ENCODE peak calls at places on chromosomes 1 and 21, in six cellular contexts. K is astrocyte of the spinal cord, D is fibroblast of lung, O is AG04450, T is left ventricle myocardium inferior, R is AG10803. I is an unnamed sample.

GRCh38 chr1:107132780-107133179 is 8.1 kb upstream of the NTNG1 start:
- DNase-seq in K (no peak), D (no peak), O (no peak), T (no peak), R (no peak), I (no peak)

GRCh38 chr1:41730806-41731205 is 187.9 kb downstream of the HIVEP3 start:
- DNase-seq in K (no peak), D (no peak), O (no peak), T (no peak), R (no peak), I (no peak)

GRCh38 chr21:37639756-37640155 is 273.2 kb downstream of the DYRK1A start:
- DNase-seq in K (no peak), D (no peak), O (no peak), T (no peak), R (no peak), I (no peak)

GRCh38 chr21:43608225-43608624 is 51.1 kb downstream of the HSF2BP start:
- DNase-seq in K (peak; percentile 91), D (peak; percentile 92), O (no peak), T (no peak), R (peak; percentile 65), I (peak; percentile 85)

GRCh38 chr1:199875856-199876255 is 151.7 kb upstream of the NR5A2 start:
- DNase-seq in K (no peak), D (no peak), O (no peak), T (no peak), R (no peak), I (no peak)

GRCh38 chr1:106022312-106022902 is 1034.1 kb upstream of the PRMT6 start:
- DNase-seq in K (peak; percentile 24), D (peak; percentile 1), O (no peak), T (no peak), R (peak; percentile 0), I (no peak)

GRCh38 chr1:32071758-32072621 is 749 bp upstream of the TMEM39B start:
- DNase-seq in K (peak; percentile 68), D (peak; percentile 70), O (peak; percentile 36), T (no peak), R (peak; percentile 49), I (no peak)

GRCh38 chr1:38075191-38075590 is 28.6 kb upstream of the POU3F1 start:
- DNase-seq in K (no peak), D (no peak), O (no peak), T (no peak), R (no peak), I (no peak)

GRCh38 chr1:173268786-173269277 is 61.7 kb upstream of the TNFSF4 start:
- DNase-seq in K (no peak), D (peak; percentile 58), O (no peak), T (no peak), R (no peak), I (no peak)

GRCh38 chr21:25313891-25314646 is 293.2 kb downstream of the MRPL39 start:
- DNase-seq in K (peak; percentile 60), D (peak; percentile 42), O (peak; percentile 20), T (no peak), R (peak; percentile 50), I (no peak)

GRCh38 chr21:42567181-42567560 is 53.5 kb downstream of the SLC37A1 start:
- DNase-seq in K (no peak), D (no peak), O (no peak), T (no peak), R (no peak), I (no peak)

GRCh38 chr1:206685256-206685748 is 597 bp downstream of the MAPKAPK2 start:
- DNase-seq in K (peak; percentile 34), D (no peak), O (no peak), T (no peak), R (no peak), I (no peak)

GRCh38 chr1:93817819-93818569 is 61.0 kb downstream of the DNTTIP2 start:
- DNase-seq in K (no peak), D (no peak), O (no peak), T (no peak), R (no peak), I (no peak)

GRCh38 chr1:206717237-206717989 is 32.7 kb downstream of the MAPKAPK2 start:
- DNase-seq in K (no peak), D (no peak), O (no peak), T (no peak), R (no peak), I (no peak)

GRCh38 chr1:25758466-25759070 is 41.4 kb upstream of the SELENON start:
- DNase-seq in K (no peak), D (no peak), O (no peak), T (no peak), R (no peak), I (no peak)

GRCh38 chr21:29095203-29095602 is 21.8 kb upstream of the CCT8 start:
- DNase-seq in K (no peak), D (no peak), O (no peak), T (no peak), R (no peak), I (no peak)

GRCh38 chr1:168035345-168035744 is 98.5 kb upstream of the MPC2 start:
- DNase-seq in K (no peak), D (no peak), O (no peak), T (no peak), R (no peak), I (no peak)

GRCh38 chr1:154062309-154062708 is 71.7 kb downstream of the RPS27 start:
- DNase-seq in K (no peak), D (no peak), O (no peak), T (no peak), R (no peak), I (no peak)

GRCh38 chr1:9551984-9552383 is 12.7 kb downstream of the SLC25A33 start:
- DNase-seq in K (no peak), D (no peak), O (no peak), T (no peak), R (no peak), I (no peak)

GRCh38 chr21:39788383-39788782 is 43.4 kb downstream of the IGSF5 start:
- DNase-seq in K (peak; percentile 89), D (peak; percentile 94), O (no peak), T (peak; percentile 72), R (peak; percentile 79), I (peak; percentile 7)

GRCh38 chr1:20063861-20064292 is 6.1 kb upstream of the PLA2G5 start:
- DNase-seq in K (peak; percentile 80), D (peak; percentile 88), O (peak; percentile 29), T (no peak), R (peak; percentile 80), I (peak; percentile 17)

GRCh38 chr1:182739545-182739944 is 50.0 kb upstream of the NPL start:
- DNase-seq in K (no peak), D (no peak), O (no peak), T (no peak), R (no peak), I (no peak)

GRCh38 chr21:31145271-31145801 is 107.1 kb upstream of the KRTAP19-8 start:
- DNase-seq in K (no peak), D (no peak), O (no peak), T (no peak), R (no peak), I (no peak)

GRCh38 chr1:36816348-36816747 is 218.0 kb downstream of the GRIK3 start:
- DNase-seq in K (no peak), D (no peak), O (no peak), T (no peak), R (no peak), I (no peak)

GRCh38 chr1:201302168-201302896 is 19.0 kb downstream of the PKP1 start:
- DNase-seq in K (no peak), D (peak; percentile 40), O (no peak), T (no peak), R (no peak), I (no peak)

GRCh38 chr1:156750191-156750931 is 1.1 kb downstream of the HDGF start:
- DNase-seq in K (no peak), D (peak; percentile 38), O (no peak), T (no peak), R (peak; percentile 46), I (no peak)

GRCh38 chr1:226649244-226649643 is 89.8 kb downstream of the ITPKB start:
- DNase-seq in K (no peak), D (no peak), O (no peak), T (peak; percentile 6), R (no peak), I (no peak)

GRCh38 chr1:86352096-86352495 is 44.0 kb downstream of the ODF2L start:
- DNase-seq in K (no peak), D (peak; percentile 36), O (no peak), T (no peak), R (peak; percentile 25), I (no peak)

GRCh38 chr1:21843996-21844395 is 31.9 kb downstream of the LDLRAD2 start:
- DNase-seq in K (no peak), D (no peak), O (no peak), T (no peak), R (no peak), I (no peak)

GRCh38 chr1:37513795-37514349 is 694 bp downstream of the MEAF6 start:
- DNase-seq in K (no peak), D (peak; percentile 12), O (no peak), T (no peak), R (no peak), I (no peak)

GRCh38 chr1:172960019-172960418 is 90.7 kb downstream of the TNFSF18 start:
- DNase-seq in K (no peak), D (peak; percentile 83), O (no peak), T (no peak), R (peak; percentile 73), I (no peak)

GRCh38 chr1:230849451-230850194 is 18.7 kb downstream of the C1orf198 start:
- DNase-seq in K (peak; percentile 97), D (peak; percentile 98), O (peak; percentile 80), T (peak; percentile 62), R (peak; percentile 93), I (peak; percentile 79)

GRCh38 chr21:45256912-45257672 is 30.6 kb downstream of the POFUT2 start:
- DNase-seq in K (no peak), D (no peak), O (no peak), T (no peak), R (no peak), I (no peak)
- H3K4me3 ChIP-seq in K (no peak overlapping the region), D (no peak overlapping the region), O (no peak overlapping the region), T (no peak overlapping the region), R (no peak overlapping the region), I (no peak overlapping the region)

GRCh38 chr1:14600405-14601150 is 2.1 kb downstream of the KAZN start:
- DNase-seq in K (no peak), D (no peak), O (no peak), T (no peak), R (no peak), I (no peak)
- H3K4me3 ChIP-seq in K (no peak overlapping the region), D (peak overlapping the region; percentile 61), O (no peak overlapping the region), T (no peak overlapping the region), R (no peak overlapping the region), I (no peak overlapping the region)

DNA sequence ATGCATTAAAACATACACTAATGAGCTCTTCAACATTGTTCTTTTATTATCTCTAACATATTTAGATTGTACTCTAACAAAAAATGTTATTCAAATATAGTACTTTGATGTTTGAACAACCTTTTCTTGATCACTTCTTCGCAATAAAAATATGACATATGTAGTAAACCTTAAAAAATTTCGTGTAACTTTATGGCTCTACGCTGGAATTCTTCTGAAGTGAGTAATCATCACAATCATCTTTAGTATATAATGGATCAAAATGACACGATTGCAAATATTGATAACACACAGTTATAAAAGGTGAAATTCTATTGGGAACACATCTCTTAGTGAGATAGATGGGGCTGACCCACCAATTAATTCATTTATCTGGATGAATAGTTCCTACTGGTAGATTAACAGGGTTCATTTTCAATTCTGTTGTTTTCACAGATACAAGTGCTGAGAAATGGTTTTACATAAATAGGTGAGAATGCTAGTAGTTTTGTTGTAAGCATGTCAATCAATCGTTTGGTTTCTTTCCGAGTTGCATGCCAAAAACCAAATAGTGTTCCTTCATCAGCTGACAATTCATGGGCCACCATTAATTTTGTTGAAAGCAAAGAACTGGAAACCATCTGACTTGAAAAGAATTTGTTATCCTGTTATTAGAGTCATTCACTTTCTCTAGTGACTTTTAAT is 1.5 kb upstream of the ZMPSTE24 start:
- DNase-seq in K (no peak), D (no peak), O (no peak), T (no peak), R (no peak), I (no peak)
- H3K4me3 ChIP-seq in K (peak overlapping the region; percentile 97), D (peak overlapping the region; percentile 95), O (peak overlapping the region; percentile 99), T (peak overlapping the region; percentile 78), R (peak overlapping the region; percentile 99), I (peak overlapping the region; percentile 95)

GRCh38 chr1:160375788-160376524 is 9.1 kb downstream of the NHLH1 start:
- DNase-seq in K (no peak), D (peak; percentile 47), O (no peak), T (no peak), R (peak; percentile 36), I (no peak)
- H3K4me3 ChIP-seq in K (no peak overlapping the region), D (no peak overlapping the region), O (no peak overlapping the region), T (peak overlapping the region; percentile 23), R (no peak overlapping the region), I (no peak overlapping the region)